ENCODE peak calls at places on chromosome 5, in four cellular contexts. G is CD8-positive, alpha-beta T cell; V is naive thymus-derived CD8-positive, alpha-beta T cell; C is activated CD8-positive, alpha-beta T cell treated with anti-CD3 and anti-CD28 coated beads for 36 hours. E is an unnamed sample.

GRCh38 chr5:179953934-179954833 is 46.5 kb upstream of the TBC1D9B start:
- DNase-seq in G (no peak), V (no peak), C (no peak), E (no peak)

GRCh38 chr5:59036274-59036961 is 453.5 kb downstream of the RAB3C start:
- DNase-seq in G (peak), V (peak), C (peak), E (no peak)

GRCh38 chr5:137310051-137310730 is 188.9 kb downstream of the SPOCK1 start:
- DNase-seq in G (no peak), V (no peak), C (no peak), E (no peak)

GRCh38 chr5:15117691-15118090 is 246.1 kb upstream of the ANKH start:
- DNase-seq in G (no peak), V (no peak), C (no peak), E (no peak)

GRCh38 chr5:35963381-35963843 is 25.0 kb upstream of the CAPSL start:
- DNase-seq in G (no peak), V (no peak), C (peak), E (no peak)

GRCh38 chr5:32116574-32117313 is 57.4 kb downstream of the GOLPH3 start:
- DNase-seq in G (no peak), V (no peak), C (no peak), E (no peak)

GRCh38 chr5:139147743-139148079 is 50.5 kb downstream of the SIL1 start:
- DNase-seq in G (no peak), V (no peak), C (no peak), E (no peak)

GRCh38 chr5:14715481-14715880 is 51.0 kb downstream of the OTULIN start:
- DNase-seq in G (no peak), V (no peak), C (no peak), E (no peak)

GRCh38 chr5:126693806-126694205 is 83.1 kb upstream of the LMNB1 start:
- DNase-seq in G (no peak), V (no peak), C (no peak), E (no peak)

GRCh38 chr5:36079200-36079761 is 12.6 kb upstream of the UGT3A2 start:
- DNase-seq in G (no peak), V (no peak), C (peak), E (no peak)

GRCh38 chr5:147407094-147407681 is 102.7 kb downstream of the DPYSL3 start:
- DNase-seq in G (no peak), V (no peak), C (no peak), E (no peak)

GRCh38 chr5:147509710-147510651 is at the start of gene DPYSL3:
- DNase-seq in G (no peak), V (no peak), C (peak), E (no peak)

GRCh38 chr5:96567188-96567587 is 95.0 kb upstream of the CAST start:
- DNase-seq in G (no peak), V (no peak), C (no peak), E (no peak)

GRCh38 chr5:73399761-73400160 is 48.8 kb downstream of the FOXD1 start:
- DNase-seq in G (no peak), V (no peak), C (no peak), E (no peak)

GRCh38 chr5:176819476-176819875 is 9.1 kb downstream of the UNC5A start:
- DNase-seq in G (no peak), V (no peak), C (no peak), E (no peak)

GRCh38 chr5:83856898-83857297 is 136.2 kb upstream of the HAPLN1 start:
- DNase-seq in G (no peak), V (no peak), C (no peak), E (no peak)

GRCh38 chr5:59637878-59638580 is 255.5 kb downstream of the PDE4D start:
- DNase-seq in G (no peak), V (no peak), C (no peak), E (no peak)

GRCh38 chr5:149063017-149063687 is at the start of gene SH3TC2:
- DNase-seq in G (no peak), V (no peak), C (no peak), E (no peak)

GRCh38 chr5:4700082-4700481 is 440.0 kb upstream of the ADAMTS16 start:
- DNase-seq in G (no peak), V (no peak), C (peak), E (no peak)

GRCh38 chr5:102778478-102778877 is 23.4 kb downstream of the PAM start:
- DNase-seq in G (no peak), V (no peak), C (peak), E (no peak)

GRCh38 chr5:154222414-154222813 is 31.9 kb downstream of the GALNT10 start:
- DNase-seq in G (no peak), V (no peak), C (no peak), E (no peak)

GRCh38 chr5:13910637-13911288 is 33.7 kb downstream of the DNAH5 start:
- DNase-seq in G (no peak), V (no peak), C (no peak), E (no peak)

GRCh38 chr5:34436761-34437501 is 219.2 kb upstream of the RAI14 start:
- DNase-seq in G (no peak), V (no peak), C (no peak), E (no peak)

GRCh38 chr5:135030691-135031145 is 3.3 kb downstream of the PITX1 start:
- DNase-seq in G (no peak), V (no peak), C (no peak), E (no peak)

GRCh38 chr5:124773291-124774001 is 27.0 kb upstream of the ZNF608 start:
- DNase-seq in G (no peak), V (no peak), C (no peak), E (no peak)

GRCh38 chr5:101080485-101081240 is 177.6 kb upstream of the ST8SIA4 start:
- DNase-seq in G (no peak), V (no peak), C (no peak), E (no peak)

GRCh38 chr5:148205865-148206264 is 3.0 kb downstream of the SPINK6 start:
- DNase-seq in G (no peak), V (no peak), C (no peak), E (no peak)

GRCh38 chr5:51811883-51812282 is 428.6 kb downstream of the ISL1 start:
- DNase-seq in G (no peak), V (no peak), C (no peak), E (no peak)

GRCh38 chr5:6812800-6813731 is 99.8 kb downstream of the TENT4A start:
- DNase-seq in G (no peak), V (no peak), C (no peak), E (no peak)

GRCh38 chr5:67494186-67494842 is 297.7 kb upstream of the CD180 start:
- DNase-seq in G (no peak), V (no peak), C (no peak), E (no peak)

GRCh38 chr5:73451218-73452130 is 2.9 kb upstream of the FOXD1 start:
- DNase-seq in G (peak), V (peak), C (peak), E (peak)

GRCh38 chr5:79416499-79416898 is 97.4 kb downstream of the HOMER1 start:
- DNase-seq in G (no peak), V (no peak), C (peak), E (no peak)

GRCh38 chr5:7010578-7010977 is 297.3 kb downstream of the TENT4A start:
- DNase-seq in G (no peak), V (no peak), C (no peak), E (no peak)

GRCh38 chr5:956941-957729 is 51.5 kb upstream of the NKD2 start:
- DNase-seq in G (no peak), V (peak), C (peak), E (peak)

GRCh38 chr5:133291524-133291923 is 239.7 kb downstream of the HSPA4 start:
- DNase-seq in G (no peak), V (no peak), C (no peak), E (no peak)

GRCh38 chr5:111676496-111676895 is 80.5 kb downstream of the NREP start:
- DNase-seq in G (no peak), V (no peak), C (no peak), E (no peak)